ENCODE peak calls at places on chromosomes 4 and X, in six cellular contexts. R, Z, J, V, U and A are unnamed samples.
A peak's percentile ranks its signal among the peaks of the same experiment; 100 is the strongest.

GRCh38 chrX:2376166-2376565 is 124.6 kb downstream of the DHRSX start:
- DNase-seq in R (no peak), Z (no peak), J (no peak), V (no peak), U (no peak), A (no peak)

GRCh38 chr4:81651500-81651899 is 179.8 kb upstream of the RASGEF1B start:
- DNase-seq in R (no peak), Z (no peak), J (no peak), V (peak; percentile 46), U (no peak), A (no peak)

GRCh38 chr4:138540056-138540800 is 298.1 kb upstream of the SLC7A11 start:
- DNase-seq in R (no peak), Z (no peak), J (no peak), V (peak; percentile 71), U (no peak), A (no peak)

GRCh38 chr4:78612398-78613005 is 60.9 kb downstream of the ANXA3 start:
- DNase-seq in R (no peak), Z (no peak), J (no peak), V (peak; percentile 45), U (no peak), A (no peak)

GRCh38 chrX:70139736-70140135 is 6.5 kb downstream of the IGBP1 start:
- DNase-seq in R (no peak), Z (no peak), J (no peak), V (no peak), U (no peak), A (no peak)

GRCh38 chr4:157550028-157550427 is 329.5 kb downstream of the GRIA2 start:
- DNase-seq in R (no peak), Z (no peak), J (no peak), V (no peak), U (no peak), A (no peak)

GRCh38 chr4:84874619-84875018 is 91.9 kb downstream of the WDFY3 start:
- DNase-seq in R (no peak), Z (no peak), J (no peak), V (no peak), U (no peak), A (no peak)

GRCh38 chr4:24279911-24280375 is 304.4 kb downstream of the DHX15 start:
- DNase-seq in R (no peak), Z (peak; percentile 5), J (no peak), V (no peak), U (no peak), A (no peak)

GRCh38 chrX:121301356-121301755 is 253.9 kb downstream of the GLUD2 start:
- DNase-seq in R (no peak), Z (no peak), J (no peak), V (no peak), U (no peak), A (no peak)

GRCh38 chrX:120726294-120726693 is 96.4 kb upstream of the C1GALT1C1 start:
- DNase-seq in R (no peak), Z (no peak), J (no peak), V (no peak), U (no peak), A (no peak)

GRCh38 chr4:68319040-68319439 is 30.9 kb downstream of the YTHDC1 start:
- DNase-seq in R (no peak), Z (no peak), J (no peak), V (no peak), U (no peak), A (no peak)

GRCh38 chr4:68310651-68311247 is 39.1 kb downstream of the YTHDC1 start:
- DNase-seq in R (no peak), Z (no peak), J (no peak), V (no peak), U (no peak), A (no peak)

GRCh38 chr4:68316193-68316969 is 33.5 kb downstream of the YTHDC1 start:
- DNase-seq in R (no peak), Z (no peak), J (no peak), V (no peak), U (no peak), A (no peak)
- H3K36me3 ChIP-seq in R (peaks cover 36% of the 10 kb centered on the region), Z (peaks cover 70% of the 10 kb centered on the region), J (no peaks in the 10 kb centered on the region), V (peaks cover 7% of the 10 kb centered on the region), U (no peaks in the 10 kb centered on the region), A (peaks cover 8% of the 10 kb centered on the region)

GRCh38 chr4:17812801-17813200 is 2.0 kb downstream of the NCAPG start:
- DNase-seq in R (no peak), Z (no peak), J (no peak), V (no peak), U (no peak), A (no peak)
- H3K4me3 ChIP-seq in R (no peak overlapping the region), Z (peak overlapping the region; percentile 98), J (no peak overlapping the region), V (peak overlapping the region; percentile 85), U (no peak overlapping the region), A (no peak overlapping the region)

GRCh38 chr4:88110826-88111225 is 47.6 kb downstream of the ABCG2 start:
- DNase-seq in R (no peak), Z (no peak), J (no peak), V (peak; percentile 20), U (no peak), A (no peak)
- TF ChIP-seq CTCF in R (no peak), Z (no peak), J (no peak), V (no peak), U (no peak), A (no peak)

GRCh38 chr4:76995776-76996175 is 46.2 kb downstream of the SEPTIN11 start:
- DNase-seq in R (no peak), Z (no peak), J (no peak), V (no peak), U (no peak), A (no peak)

GRCh38 chr4:76997454-76997853 is 47.9 kb downstream of the SEPTIN11 start:
- DNase-seq in R (no peak), Z (no peak), J (no peak), V (no peak), U (no peak), A (no peak)

GRCh38 chr4:76993787-76994641 is 44.5 kb downstream of the SEPTIN11 start:
- DNase-seq in R (no peak), Z (no peak), J (no peak), V (no peak), U (no peak), A (no peak)

GRCh38 chr4:76998251-76998901 is 48.8 kb downstream of the SEPTIN11 start:
- DNase-seq in R (no peak), Z (peak; percentile 26), J (no peak), V (peak; percentile 75), U (no peak), A (no peak)

GRCh38 chr4:76996445-76996844 is 46.9 kb downstream of the SEPTIN11 start:
- DNase-seq in R (no peak), Z (no peak), J (no peak), V (no peak), U (no peak), A (no peak)
- H3K36me3 ChIP-seq in R (peaks cover 15% of the 10 kb centered on the region), Z (peaks cover 15% of the 10 kb centered on the region), J (no peaks in the 10 kb centered on the region), V (peaks cover 13% of the 10 kb centered on the region), U (no peaks in the 10 kb centered on the region), A (peaks cover 26% of the 10 kb centered on the region)

DNA sequence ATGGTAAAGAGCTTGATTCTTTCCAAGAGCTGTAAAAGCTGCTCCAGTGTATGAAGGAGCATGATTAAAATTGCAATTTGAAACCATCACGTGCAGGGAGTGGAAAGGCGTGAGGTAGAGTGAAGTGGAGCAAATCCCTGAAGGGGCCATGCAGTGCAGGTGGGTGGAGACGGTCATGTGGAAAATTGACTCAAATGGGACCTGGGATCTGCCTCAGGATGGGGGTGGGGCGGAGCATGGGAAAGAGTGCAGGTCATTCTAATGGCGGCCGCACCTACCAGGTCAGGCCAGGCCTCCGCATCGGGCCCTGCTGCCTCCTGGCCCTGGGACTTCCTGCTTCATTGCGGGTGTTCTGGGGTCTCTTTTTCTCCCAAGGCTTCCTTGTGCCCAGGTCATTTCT is 25.3 kb upstream of the TRIM60 start:
- DNase-seq in R (no peak), Z (no peak), J (no peak), V (no peak), U (no peak), A (no peak)
- H3K4me3 ChIP-seq in R (no peak overlapping the region), Z (no peak overlapping the region), J (no peak overlapping the region), V (no peak overlapping the region), U (no peak overlapping the region), A (no peak overlapping the region)

DNA sequence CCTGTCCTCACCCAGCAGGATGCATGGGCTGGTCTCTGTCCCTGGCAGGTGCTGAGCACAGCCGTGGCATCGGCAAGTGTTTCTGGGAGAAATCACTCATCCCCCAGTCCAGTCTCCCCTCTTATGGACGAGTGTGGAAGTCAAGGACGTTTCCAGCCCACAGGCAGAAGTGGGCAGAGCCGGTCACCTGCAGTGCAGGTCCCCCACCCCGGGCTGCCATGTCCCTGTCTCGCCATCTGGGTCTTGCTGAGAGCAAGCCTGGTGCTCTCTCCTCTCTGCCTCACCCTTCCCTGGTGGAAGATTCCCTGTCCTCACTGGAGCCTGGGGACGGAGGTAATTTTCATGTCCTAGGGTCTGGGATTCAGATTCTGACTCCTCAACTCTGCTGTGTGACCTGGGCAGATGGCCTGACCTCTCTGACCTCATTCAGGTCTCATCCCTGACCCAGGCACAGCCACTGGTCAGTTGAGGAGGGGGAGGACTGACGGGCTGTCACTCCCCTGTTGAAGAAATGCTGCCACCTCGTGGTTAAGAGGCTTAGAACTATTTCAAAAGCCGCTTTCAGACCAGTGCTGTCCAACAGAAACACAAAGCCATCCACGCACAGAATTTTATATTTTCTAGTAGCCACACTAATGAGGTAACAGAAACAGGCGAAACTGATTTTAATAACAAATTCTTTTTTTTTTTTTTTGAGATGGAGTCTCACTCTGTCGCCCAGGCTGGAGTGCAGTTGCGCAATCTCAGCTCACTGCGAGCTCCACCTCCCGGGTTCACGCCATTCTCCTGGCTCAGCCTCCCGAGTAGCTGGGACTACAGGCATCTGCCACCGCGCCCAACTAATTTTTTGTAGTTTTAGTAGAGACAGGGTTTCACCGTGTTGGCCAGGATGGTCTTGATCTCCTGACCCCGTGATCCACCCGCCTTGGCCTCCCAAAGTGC is 1.8 kb downstream of the CPZ start:
- DNase-seq in R (no peak), Z (peak; percentile 93), J (peak; percentile 76), V (peak; percentile 54), U (peak; percentile 50), A (peak; percentile 17)
- TF ChIP-seq CTCF in R (peak; percentile 67), Z (peak; percentile 83), J (peak; percentile 66), V (peak; percentile 71), U (peak; percentile 70), A (peak; percentile 75)

DNA sequence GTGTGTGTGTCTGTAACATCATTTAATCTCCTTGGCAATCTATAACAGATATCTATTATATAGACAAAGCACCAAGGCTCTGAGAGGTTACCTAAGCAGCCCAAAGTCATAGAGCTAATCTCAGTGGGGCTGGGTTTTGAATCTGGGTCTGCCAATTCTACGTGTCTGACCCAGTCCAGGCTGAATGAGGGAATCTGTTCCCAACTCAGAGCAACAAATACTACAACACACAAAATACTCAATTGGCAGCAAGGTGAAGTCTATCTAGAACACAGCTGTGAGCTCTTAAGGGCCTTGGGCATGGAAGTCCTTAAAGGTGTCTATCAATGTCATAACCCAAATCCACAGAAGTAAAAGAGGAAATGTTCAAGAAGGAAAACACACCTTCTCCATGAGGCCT is 47.5 kb upstream of the NAP1L5 start:
- DNase-seq in R (no peak), Z (no peak), J (no peak), V (no peak), U (no peak), A (no peak)
- H3K36me3 ChIP-seq in R (peaks cover 25% of the 10 kb centered on the region), Z (peaks cover 5% of the 10 kb centered on the region), J (no peaks in the 10 kb centered on the region), V (peaks cover 3% of the 10 kb centered on the region), U (peaks cover 1% of the 10 kb centered on the region), A (peaks cover 11% of the 10 kb centered on the region)